ENCODE peak calls at places on chromosomes 7 and 10, in four cellular contexts. F is A549, L is left ventricle myocardium inferior, H is endothelial cell. D is an unnamed sample.

GRCh38 chr7:42212541-42213090 is 24.4 kb downstream of the GLI3 start:
- DNase-seq in F (no peak), L (no peak), H (no peak), D (no peak)

GRCh38 chr7:37342170-37342569 is 106.5 kb downstream of the ELMO1 start:
- DNase-seq in F (no peak), L (no peak), H (no peak), D (no peak)

GRCh38 chr10:55146032-55146431 is 345.0 kb upstream of the PCDH15 start:
- DNase-seq in F (no peak), L (no peak), H (no peak), D (peak)

GRCh38 chr10:114437456-114438292 is 33.4 kb upstream of the AFAP1L2 start:
- DNase-seq in F (peak), L (no peak), H (no peak), D (no peak)

GRCh38 chr10:104036518-104037260 is 49.0 kb downstream of the COL17A1 start:
- DNase-seq in F (no peak), L (no peak), H (no peak), D (no peak)

GRCh38 chr7:106313456-106313891 is 28.7 kb upstream of the NAMPT start:
- DNase-seq in F (no peak), L (no peak), H (no peak), D (peak)

GRCh38 chr7:2477447-2478386 is 1.5 kb upstream of the GRIFIN start:
- DNase-seq in F (peak), L (peak), H (peak), D (no peak)

GRCh38 chr10:104580774-104581675 is 60.1 kb upstream of the SORCS3 start:
- DNase-seq in F (peak), L (peak), H (peak), D (peak)

GRCh38 chr7:152414779-152415178 is 21.0 kb downstream of the KMT2C start:
- DNase-seq in F (no peak), L (no peak), H (no peak), D (no peak)

GRCh38 chr7:116434820-116435341 is 64.7 kb upstream of the CAV2 start:
- DNase-seq in F (no peak), L (no peak), H (no peak), D (peak)

GRCh38 chr7:36048902-36049240 is 104.2 kb upstream of the EEPD1 start:
- DNase-seq in F (no peak), L (no peak), H (no peak), D (no peak)

GRCh38 chr10:86345296-86346168 is 21.1 kb downstream of the GRID1 start:
- DNase-seq in F (peak), L (no peak), H (no peak), D (no peak)

GRCh38 chr7:157274991-157275427 is 61.8 kb upstream of the DNAJB6 start:
- DNase-seq in F (no peak), L (no peak), H (no peak), D (no peak)

GRCh38 chr10:51804861-51805260 is 105.5 kb upstream of the CSTF2T start:
- DNase-seq in F (no peak), L (no peak), H (no peak), D (peak)

GRCh38 chr10:86298501-86299001 is 68.0 kb downstream of the GRID1 start:
- DNase-seq in F (no peak), L (no peak), H (no peak), D (no peak)

GRCh38 chr10:109962247-109962646 is 38.9 kb upstream of the XPNPEP1 start:
- DNase-seq in F (no peak), L (no peak), H (no peak), D (no peak)

GRCh38 chr10:22491931-22492615 is 146.8 kb downstream of the SPAG6 start:
- DNase-seq in F (no peak), L (no peak), H (no peak), D (no peak)

GRCh38 chr7:128783143-128783799 is 7.7 kb upstream of the OPN1SW start:
- DNase-seq in F (peak), L (peak), H (peak), D (peak)

GRCh38 chr7:34155225-34155908 is 250.0 kb downstream of the BMPER start:
- DNase-seq in F (peak), L (no peak), H (no peak), D (peak)

GRCh38 chr7:37062019-37062418 is 337.7 kb upstream of the AOAH start:
- DNase-seq in F (no peak), L (no peak), H (no peak), D (no peak)

GRCh38 chr7:51376420-51377092 is 59.9 kb upstream of the COBL start:
- DNase-seq in F (no peak), L (no peak), H (no peak), D (no peak)

GRCh38 chr10:97901381-97901780 is 51.7 kb downstream of the GOLGA7B start:
- DNase-seq in F (no peak), L (no peak), H (no peak), D (no peak)

GRCh38 chr7:25028370-25028971 is 48.5 kb upstream of the OSBPL3 start:
- DNase-seq in F (no peak), L (no peak), H (no peak), D (peak)

GRCh38 chr7:28847681-28848080 is 110.4 kb downstream of the TRIL start:
- DNase-seq in F (no peak), L (peak), H (no peak), D (no peak)

GRCh38 chr7:100895956-100896742 is 461 bp upstream of the ACHE start:
- DNase-seq in F (no peak), L (peak), H (no peak), D (no peak)

GRCh38 chr7:30887464-30887872 is 24.2 kb upstream of the AQP1 start:
- DNase-seq in F (no peak), L (no peak), H (no peak), D (no peak)

GRCh38 chr7:30893357-30893756 is 18.3 kb upstream of the AQP1 start:
- DNase-seq in F (no peak), L (peak), H (no peak), D (no peak)

GRCh38 chr7:30884881-30885280 is 26.8 kb upstream of the AQP1 start:
- DNase-seq in F (no peak), L (no peak), H (no peak), D (no peak)

GRCh38 chr7:30886608-30887011 is 25.0 kb upstream of the AQP1 start:
- DNase-seq in F (no peak), L (no peak), H (no peak), D (no peak)

DNA sequence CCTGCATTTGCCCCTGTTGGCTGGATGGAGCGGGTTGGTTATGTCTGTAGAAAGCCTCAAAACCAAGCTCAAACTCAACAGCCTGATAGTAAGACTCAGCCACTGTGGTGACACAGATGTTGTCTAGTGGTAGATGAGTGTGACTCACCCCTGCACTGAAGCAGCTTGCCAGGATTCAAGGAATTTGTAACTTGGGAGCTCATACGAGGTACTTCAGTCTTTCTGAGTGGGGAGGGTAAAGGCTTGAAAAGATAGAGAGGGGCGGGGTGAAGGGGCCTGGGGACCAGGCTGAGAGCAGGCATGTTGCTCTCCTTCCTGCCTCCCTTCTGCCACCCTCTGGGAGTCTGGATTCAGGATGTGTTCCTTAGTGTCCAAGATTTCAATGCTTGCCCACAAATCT is 22.9 kb upstream of the AQP1 start:
- DNase-seq in F (no peak), L (no peak), H (no peak), D (peak)
- TF ChIP-seq CTCF in F (no peak), L (no peak), H (no peak), D (no peak)

DNA sequence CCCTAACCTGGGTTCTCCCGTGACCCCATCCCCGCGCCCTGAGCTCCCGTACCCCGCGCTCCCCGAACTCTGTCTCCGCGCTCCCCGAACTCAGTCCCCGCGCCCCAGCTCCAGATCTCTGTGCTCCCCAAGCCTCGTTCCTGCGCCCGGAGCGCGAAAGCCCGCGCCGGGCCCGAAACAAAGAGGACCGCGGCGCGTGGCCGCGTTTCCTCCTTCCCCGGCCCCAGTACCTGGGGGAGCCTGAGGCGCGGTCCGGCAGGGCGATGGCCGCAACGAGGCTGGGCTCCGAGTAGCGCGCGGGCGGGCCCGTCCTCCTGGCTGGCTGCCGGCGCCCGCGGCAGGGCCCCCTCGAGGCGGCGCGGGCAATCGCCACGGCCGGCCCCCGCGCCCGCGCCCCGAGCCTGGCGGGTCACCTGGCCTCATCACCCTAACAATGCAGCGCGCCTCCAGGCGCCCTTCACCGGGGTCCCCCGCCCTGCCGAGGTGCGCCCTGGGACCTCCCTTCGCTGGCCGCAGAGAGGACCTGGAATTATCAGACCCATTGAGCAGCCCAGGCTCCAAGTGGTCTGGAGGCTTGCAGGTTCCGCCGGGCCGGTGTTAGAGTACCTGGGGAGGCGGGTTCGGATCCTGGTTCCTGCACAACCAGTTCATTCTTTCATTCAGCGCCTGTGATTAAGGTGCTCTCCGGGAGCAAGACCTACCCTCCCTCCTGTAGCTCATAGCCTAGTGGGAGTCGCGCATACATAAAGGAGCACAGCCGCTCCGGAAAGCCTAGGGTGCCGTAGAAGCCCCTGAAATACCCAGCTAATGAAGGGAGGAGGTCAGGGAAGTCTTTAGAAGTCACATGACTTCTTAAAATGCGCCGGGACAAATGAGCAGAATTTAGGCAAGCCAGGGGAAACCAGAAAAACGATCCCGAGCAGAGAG is at the start of gene TNS3:
- DNase-seq in F (no peak), L (peak), H (peak), D (no peak)
- TF ChIP-seq CTCF in F (peak), L (peak), H (no peak), D (no peak)

DNA sequence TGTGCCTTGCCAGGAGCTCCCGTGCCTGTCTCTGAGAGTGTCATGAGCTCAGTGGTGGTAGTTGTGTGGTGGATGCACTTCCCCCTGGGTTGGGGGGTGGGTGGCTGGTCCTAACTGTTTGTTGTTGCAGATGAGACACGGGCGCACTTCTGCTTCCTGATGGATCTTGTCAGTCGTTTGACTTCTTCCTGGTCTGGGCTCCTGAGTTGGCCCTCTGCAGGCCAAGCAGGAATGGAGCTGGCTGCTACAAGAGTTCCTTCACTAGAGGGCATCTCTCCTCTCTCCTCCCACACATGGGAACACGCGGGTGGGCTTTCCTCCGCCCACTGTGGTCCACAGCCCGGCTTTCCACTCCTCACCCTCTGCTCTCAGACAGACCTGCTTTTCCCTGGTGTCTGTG is 82.0 kb downstream of the BMS1 start:
- DNase-seq in F (no peak), L (no peak), H (peak), D (no peak)
- TF ChIP-seq CTCF in F (peak), L (peak), H (no peak), D (peak)

GRCh38 chr7:95955748-95956147 is 183.4 kb downstream of the DYNC1I1 start:
- DNase-seq in F (no peak), L (no peak), H (no peak), D (no peak)
- TF ChIP-seq CTCF in F (no peak), L (no peak), H (no peak), D (no peak)

GRCh38 chr7:127780489-127780888 is 128.5 kb downstream of the SND1 start:
- DNase-seq in F (no peak), L (no peak), H (no peak), D (no peak)
- TF ChIP-seq CTCF in F (no peak), L (no peak), H (no peak), D (no peak)

GRCh38 chr7:84248267-84248666 is 53.7 kb upstream of the SEMA3A start:
- DNase-seq in F (no peak), L (no peak), H (no peak), D (no peak)

GRCh38 chr7:84249651-84250050 is 55.1 kb upstream of the SEMA3A start:
- DNase-seq in F (no peak), L (no peak), H (no peak), D (no peak)

GRCh38 chr7:84247591-84247990 is 53.0 kb upstream of the SEMA3A start:
- DNase-seq in F (no peak), L (no peak), H (no peak), D (no peak)

GRCh38 chr7:84248843-84249242 is 54.3 kb upstream of the SEMA3A start:
- DNase-seq in F (no peak), L (no peak), H (no peak), D (no peak)

GRCh38 chr7:84245831-84246230 is 51.2 kb upstream of the SEMA3A start:
- DNase-seq in F (no peak), L (no peak), H (no peak), D (no peak)
- TF ChIP-seq CTCF in F (no peak), L (no peak), H (no peak), D (no peak)

GRCh38 chr7:151150388-151150787 is 17.1 kb downstream of the GBX1 start:
- DNase-seq in F (no peak), L (no peak), H (no peak), D (no peak)

GRCh38 chr7:151148319-151149259 is 18.9 kb downstream of the GBX1 start:
- DNase-seq in F (no peak), L (no peak), H (no peak), D (no peak)

GRCh38 chr7:151157645-151158329 is 9.7 kb downstream of the GBX1 start:
- DNase-seq in F (peak), L (no peak), H (peak), D (no peak)

DNA sequence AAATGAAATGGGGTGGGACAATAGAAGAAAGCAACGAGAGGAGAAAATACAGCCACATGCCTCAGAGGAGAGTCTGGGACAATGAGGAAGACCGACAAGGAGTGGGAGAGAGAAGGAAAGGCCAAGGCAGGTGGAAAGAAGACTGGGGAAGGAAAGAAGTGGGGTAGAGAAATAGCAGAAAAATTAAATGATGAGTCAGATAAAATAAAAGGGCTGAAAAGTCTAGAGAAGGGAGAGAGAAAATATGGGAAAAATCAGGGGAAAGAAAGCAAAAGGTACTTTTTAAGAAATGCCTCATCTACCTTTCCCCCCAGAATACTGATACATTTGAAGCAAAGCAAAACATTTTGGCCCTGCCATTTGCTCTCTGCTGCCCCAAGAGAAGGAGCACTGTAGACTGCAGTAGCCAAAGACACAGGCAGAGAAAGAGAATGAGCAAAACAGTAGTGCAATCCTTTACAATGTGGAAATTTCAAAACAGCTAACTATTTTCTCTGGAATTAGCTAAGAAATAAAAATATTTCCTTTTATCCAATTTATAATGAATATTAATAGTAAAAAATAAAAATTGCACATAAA is 14.5 kb downstream of the GBX1 start:
- DNase-seq in F (no peak), L (no peak), H (no peak), D (no peak)
- TF ChIP-seq CTCF in F (no peak), L (no peak), H (no peak), D (peak)

DNA sequence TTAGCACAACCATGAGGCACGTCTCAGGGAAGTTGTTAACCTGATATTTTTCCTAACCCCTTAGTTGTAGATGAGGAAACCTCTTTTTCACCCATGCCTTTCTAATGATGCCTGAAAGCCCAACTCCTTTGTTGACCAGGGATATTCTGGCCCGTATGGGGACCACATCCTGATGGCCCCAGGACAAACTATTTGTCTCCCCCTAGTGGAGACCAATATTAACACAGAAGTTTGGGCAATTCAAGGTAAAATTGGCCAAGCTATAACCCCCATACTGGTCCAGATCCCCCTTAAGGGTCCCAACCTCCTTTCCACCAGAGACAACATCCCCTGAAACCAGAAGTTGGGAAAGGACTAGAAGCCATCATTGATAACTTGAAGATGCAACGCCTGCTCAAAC is 893.3 kb downstream of the SORCS1 start:
- DNase-seq in F (no peak), L (no peak), H (no peak), D (no peak)
- TF ChIP-seq CTCF in F (no peak), L (no peak), H (peak), D (no peak)

DNA sequence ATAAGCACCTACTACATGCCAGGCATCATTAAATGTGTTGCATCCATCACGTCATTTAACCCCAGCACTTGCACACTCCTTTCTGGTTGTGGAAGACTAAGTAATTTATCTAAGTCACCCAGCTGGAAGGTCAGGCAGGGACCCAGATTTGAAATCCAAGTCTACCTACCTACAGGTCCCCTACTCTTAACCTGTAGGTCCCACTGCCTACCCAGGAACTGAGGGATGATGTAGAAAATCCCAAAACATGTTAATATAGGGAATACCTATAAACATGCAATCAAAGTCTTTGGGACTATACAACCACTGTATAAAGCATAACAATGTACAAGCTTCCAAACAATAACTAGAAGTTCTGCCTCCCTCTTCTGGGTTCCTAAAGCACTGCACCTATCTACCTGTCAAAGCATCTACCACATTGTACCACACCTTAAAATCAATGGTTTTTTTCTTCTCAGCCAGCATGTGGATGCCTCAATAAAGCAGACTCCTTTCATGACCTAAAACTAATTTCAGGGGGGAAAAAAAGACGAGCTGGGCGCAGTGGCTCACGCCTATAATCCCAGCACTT is 5.6 kb downstream of the IL6 start:
- DNase-seq in F (no peak), L (no peak), H (no peak), D (no peak)
- TF ChIP-seq CTCF in F (peak), L (peak), H (no peak), D (peak)